ENCODE peak calls at places on chromosomes 4 and X, in six cellular contexts. N, O, Z, G, B and A are unnamed samples.

GRCh38 chr4:120691536-120691935 is 231.0 kb downstream of the PRDM5 start:
- DNase-seq in N (no peak), Z (peak; percentile 68), G (no peak), B (no peak), O (no peak), A (peak; percentile 36)

GRCh38 chr4:140326395-140326993 is 47.0 kb upstream of the SCOC start:
- DNase-seq in O (peak; percentile 63), B (no peak), Z (peak; percentile 58), N (no peak), G (no peak), A (peak; percentile 48)

GRCh38 chrX:15745179-15745578 is 7.1 kb downstream of the CA5B start:
- DNase-seq in B (no peak), G (no peak), N (no peak), Z (peak; percentile 63), O (no peak), A (peak; percentile 67)

GRCh38 chrX:56726609-56727008 is 2.4 kb upstream of the NBDY start:
- DNase-seq in G (no peak), O (peak; percentile 54), N (no peak), B (no peak), Z (peak; percentile 64), A (peak; percentile 51)

GRCh38 chr4:159018062-159018629 is 84.7 kb upstream of the RAPGEF2 start:
- DNase-seq in O (no peak), B (no peak), N (no peak), Z (no peak), G (no peak), A (no peak)

GRCh38 chr4:134147941-134148340 is 53.6 kb downstream of the PABPC4L start:
- DNase-seq in G (no peak), N (no peak), O (no peak), Z (no peak), B (no peak), A (no peak)

GRCh38 chr4:82753725-82754410 is 44.7 kb downstream of the SCD5 start:
- DNase-seq in Z (no peak), B (no peak), O (no peak), N (no peak), G (no peak), A (peak; percentile 36)

GRCh38 chrX:84865113-84865512 is 138.6 kb upstream of the APOOL start:
- DNase-seq in B (no peak), Z (peak; percentile 59), N (no peak), O (no peak), G (no peak), A (no peak)

GRCh38 chr4:54658321-54659093 is 750 bp downstream of the KIT start:
- DNase-seq in Z (peak; percentile 15), B (peak; percentile 81), N (no peak), O (peak; percentile 38), G (peak; percentile 52), A (peak; percentile 41)

GRCh38 chr4:98682719-98683118 is 24.3 kb upstream of the TSPAN5 start:
- DNase-seq in N (no peak), Z (peak; percentile 71), G (no peak), B (no peak), O (peak; percentile 10), A (peak; percentile 56)

GRCh38 chr4:7828926-7829325 is 110.7 kb downstream of the AFAP1 start:
- DNase-seq in O (peak; percentile 82), N (no peak), G (no peak), Z (peak; percentile 82), B (no peak), A (peak; percentile 77)